ENCODE peak calls at places on chromosome 11, in six cellular contexts. X, V, O, G, A and I are unnamed samples.

GRCh38 chr11:126355926-126356897 is 726 bp downstream of the ST3GAL4 start:
- DNase-seq in X (peak; percentile 68), V (peak; percentile 55), O (peak; percentile 67), G (peak; percentile 41), A (no peak), I (peak; percentile 25)

GRCh38 chr11:7604331-7604973 is 68.8 kb downstream of the CYB5R2 start:
- DNase-seq in X (no peak), V (no peak), O (no peak), G (no peak), A (peak; percentile 8), I (no peak)

GRCh38 chr11:110989734-110990133 is 255.8 kb upstream of the POU2AF2 start:
- DNase-seq in X (no peak), V (no peak), O (no peak), G (peak; percentile 45), A (no peak), I (no peak)

GRCh38 chr11:103851166-103851651 is 185.2 kb upstream of the DDI1 start:
- DNase-seq in X (no peak), V (no peak), O (no peak), G (peak; percentile 39), A (no peak), I (no peak)

GRCh38 chr11:48019230-48019584 is 38.8 kb downstream of the PTPRJ start:
- DNase-seq in X (no peak), V (no peak), O (no peak), G (no peak), A (no peak), I (no peak)

GRCh38 chr11:1714908-1715885 is 18.2 kb downstream of the KRTAP5-6 start:
- DNase-seq in X (no peak), V (no peak), O (no peak), G (no peak), A (no peak), I (no peak)

GRCh38 chr11:116928102-116928777 is 90.8 kb upstream of the APOA1 start:
- DNase-seq in X (no peak), V (no peak), O (no peak), G (no peak), A (no peak), I (no peak)

GRCh38 chr11:13928566-13929251 is 33.8 kb upstream of the SPON1 start:
- DNase-seq in X (no peak), V (peak; percentile 53), O (no peak), G (peak; percentile 62), A (peak; percentile 34), I (no peak)

GRCh38 chr11:127034973-127035372 is 34.4 kb upstream of the KIRREL3 start:
- DNase-seq in X (no peak), V (no peak), O (no peak), G (no peak), A (no peak), I (no peak)

GRCh38 chr11:107563702-107564101 is 1.8 kb downstream of the ALKBH8 start:
- DNase-seq in X (no peak), V (peak; percentile 68), O (no peak), G (peak; percentile 62), A (peak; percentile 21), I (no peak)

GRCh38 chr11:17185938-17186337 is 21.8 kb downstream of the PIK3C2A start:
- DNase-seq in X (no peak), V (no peak), O (no peak), G (peak; percentile 30), A (no peak), I (no peak)

GRCh38 chr11:7927635-7928034 is 3.4 kb downstream of the OR10A6 start:
- DNase-seq in X (no peak), V (no peak), O (no peak), G (peak; percentile 81), A (no peak), I (no peak)

GRCh38 chr11:74135516-74135840 is 35.3 kb downstream of the C2CD3 start:
- DNase-seq in X (no peak), V (no peak), O (no peak), G (no peak), A (no peak), I (no peak)

GRCh38 chr11:126452718-126453117 is 97.2 kb downstream of the ST3GAL4 start:
- DNase-seq in X (no peak), V (no peak), O (no peak), G (no peak), A (no peak), I (no peak)

GRCh38 chr11:31141804-31142203 is 227.7 kb downstream of the DCDC1 start:
- DNase-seq in X (no peak), V (no peak), O (no peak), G (no peak), A (peak; percentile 8), I (no peak)

GRCh38 chr11:132685174-132685611 is 847.1 kb downstream of the OPCML start:
- DNase-seq in X (no peak), V (peak; percentile 77), O (no peak), G (peak; percentile 1), A (no peak), I (no peak)

GRCh38 chr11:63609536-63609935 is 4.7 kb downstream of the PLAAT3 start:
- DNase-seq in X (no peak), V (no peak), O (peak; percentile 76), G (no peak), A (no peak), I (no peak)

GRCh38 chr11:86735462-86736302 is 63.3 kb upstream of the ME3 start:
- DNase-seq in X (no peak), V (peak; percentile 57), O (no peak), G (no peak), A (no peak), I (no peak)

GRCh38 chr11:2389344-2390026 is 11.1 kb upstream of the TSSC4 start:
- DNase-seq in X (no peak), V (no peak), O (no peak), G (no peak), A (no peak), I (no peak)

GRCh38 chr11:102800774-102801173 is 2.8 kb upstream of the MMP1 start:
- DNase-seq in X (no peak), V (no peak), O (no peak), G (no peak), A (no peak), I (no peak)
- TF ChIP-seq CTCF in X (no peak), V (no peak), O (no peak), G (no peak), A (no peak), I (no peak)

GRCh38 chr11:56521955-56522354 is 21.1 kb downstream of the OR5M11 start:
- DNase-seq in X (no peak), V (no peak), O (no peak), G (no peak), A (no peak), I (no peak)
- TF ChIP-seq CTCF in X (no peak), V (peak; percentile 37), O (peak; percentile 5), G (no peak), A (peak; percentile 15), I (no peak)

GRCh38 chr11:114774599-114775365 is 96.5 kb downstream of the NXPE2 start:
- DNase-seq in X (peak; percentile 55), V (no peak), O (no peak), G (peak; percentile 1), A (peak; percentile 76), I (peak; percentile 67)
- TF ChIP-seq CTCF in X (peak; percentile 72), V (peak; percentile 48), O (peak; percentile 17), G (peak; percentile 29), A (peak; percentile 91), I (peak; percentile 98)

GRCh38 chr11:59810189-59810910 is at the start of gene MRPL16:
- DNase-seq in X (peak; percentile 92), V (peak; percentile 81), O (peak; percentile 87), G (peak; percentile 95), A (peak; percentile 87), I (peak; percentile 88)
- TF ChIP-seq CTCF in X (peak; percentile 28), V (peak; percentile 43), O (peak; percentile 31), G (peak; percentile 43), A (no peak), I (peak; percentile 63)

DNA sequence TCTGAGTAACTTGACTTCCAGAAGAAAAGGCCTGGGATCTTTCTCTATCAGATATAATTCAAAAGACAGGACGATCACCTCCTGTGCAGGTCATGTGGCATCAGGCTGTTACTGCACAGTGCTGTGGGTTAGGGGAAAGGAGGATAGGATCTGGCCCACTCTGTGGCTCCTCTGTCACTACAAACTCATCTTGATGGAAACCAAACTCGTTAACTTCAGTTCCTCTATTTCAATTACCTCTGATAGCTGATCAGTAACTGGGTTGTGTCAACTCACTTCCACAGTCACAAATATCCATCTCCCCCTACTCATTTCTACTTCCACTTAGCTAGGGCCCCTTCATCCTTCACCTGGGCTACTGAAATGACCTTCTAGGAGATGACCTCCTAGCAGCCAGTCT is 95.2 kb downstream of the RCN1 start:
- DNase-seq in X (no peak), V (no peak), O (no peak), G (no peak), A (no peak), I (no peak)
- TF ChIP-seq CTCF in X (no peak), V (no peak), O (no peak), G (no peak), A (no peak), I (no peak)

GRCh38 chr11:79708319-79708928 is 267.6 kb upstream of the TENM4 start:
- DNase-seq in X (no peak), V (peak; percentile 47), O (no peak), G (peak; percentile 73), A (peak; percentile 33), I (no peak)
- TF ChIP-seq CTCF in X (peak; percentile 14), V (peak; percentile 79), O (peak; percentile 46), G (peak; percentile 79), A (peak; percentile 61), I (peak; percentile 74)

GRCh38 chr11:75241036-75241905 is 697 bp downstream of the TPBGL start:
- DNase-seq in X (peak; percentile 91), V (peak; percentile 75), O (peak; percentile 87), G (peak; percentile 83), A (peak; percentile 95), I (peak; percentile 92)
- TF ChIP-seq CTCF in X (peak; percentile 95), V (peak; percentile 87), O (peak; percentile 86), G (peak; percentile 46), A (no peak), I (peak; percentile 96)